ENCODE peak calls at places on chromosome 1, in five cellular contexts. H is ELR; W is activated CD8-positive, alpha-beta T cell treated with anti-CD3 and anti-CD28 coated beads for 36 hours; N is GM03348; U is C1 segment of cervical spinal cord. A is an unnamed sample.
A peak's percentile ranks its signal among the peaks of the same experiment; 100 is the strongest.

GRCh38 chr1:111628153-111628552 is 8.6 kb downstream of the RAP1A start:
- DNase-seq in H (peak; percentile 24), W (no peak), N (no peak), U (no peak), A (no peak)

GRCh38 chr1:162734047-162734446 is 56.5 kb upstream of the HSD17B7 start:
- DNase-seq in H (no peak), W (no peak), N (no peak), U (no peak), A (no peak)

GRCh38 chr1:17795836-17796645 is 40.9 kb downstream of the ACTL8 start:
- DNase-seq in H (no peak), W (no peak), N (no peak), U (no peak), A (peak; percentile 17)

GRCh38 chr1:55203064-55203463 is 12.1 kb downstream of the USP24 start:
- DNase-seq in H (no peak), W (peak; percentile 32), N (no peak), U (no peak), A (no peak)

GRCh38 chr1:53376742-53377437 is 49.0 kb upstream of the LRP8 start:
- DNase-seq in H (no peak), W (no peak), N (no peak), U (no peak), A (peak; percentile 55)

GRCh38 chr1:65953170-65953569 is 160.5 kb downstream of the PDE4B start:
- DNase-seq in H (no peak), W (no peak), N (no peak), U (no peak), A (no peak)

GRCh38 chr1:212667223-212668139 is 32.2 kb downstream of the BATF3 start:
- DNase-seq in H (peak; percentile 91), W (peak; percentile 60), N (peak; percentile 90), U (no peak), A (no peak)

GRCh38 chr1:185663332-185663731 is 70.9 kb upstream of the HMCN1 start:
- DNase-seq in H (no peak), W (no peak), N (no peak), U (no peak), A (no peak)

GRCh38 chr1:241610056-241610815 is 29.9 kb downstream of the CHML start:
- DNase-seq in H (no peak), W (no peak), N (no peak), U (no peak), A (peak; percentile 39)

GRCh38 chr1:65386452-65386851 is 34.0 kb upstream of the LEPR start:
- DNase-seq in H (no peak), W (no peak), N (no peak), U (no peak), A (no peak)

GRCh38 chr1:8733463-8733862 is 84.0 kb downstream of the RERE start:
- DNase-seq in H (no peak), W (no peak), N (no peak), U (no peak), A (no peak)

GRCh38 chr1:63612564-63612963 is 19.4 kb downstream of the PGM1 start:
- DNase-seq in H (no peak), W (no peak), N (no peak), U (no peak), A (no peak)

GRCh38 chr1:110948038-110948810 is 15.5 kb downstream of the LRIF1 start:
- DNase-seq in H (peak; percentile 71), W (no peak), N (no peak), U (no peak), A (no peak)

GRCh38 chr1:22416555-22417454 is 34.8 kb upstream of the ZBTB40 start:
- DNase-seq in H (peak; percentile 77), W (peak; percentile 82), N (peak; percentile 90), U (peak; percentile 58), A (peak; percentile 82)

GRCh38 chr1:154962795-154963330 is 1.3 kb upstream of the PYGO2 start:
- DNase-seq in H (no peak), W (no peak), N (no peak), U (no peak), A (no peak)

GRCh38 chr1:3219005-3219724 is 150.2 kb downstream of the PRDM16 start:
- DNase-seq in H (no peak), W (no peak), N (peak; percentile 73), U (peak; percentile 78), A (no peak)

GRCh38 chr1:229786974-229787610 is 161.0 kb downstream of the URB2 start:
- DNase-seq in H (no peak), W (no peak), N (no peak), U (no peak), A (no peak)

GRCh38 chr1:159141584-159142518 is 29.6 kb upstream of the CADM3 start:
- DNase-seq in H (peak; percentile 79), W (peak; percentile 7), N (peak; percentile 16), U (no peak), A (peak; percentile 81)

GRCh38 chr1:201696217-201696761 is 132.7 kb upstream of the IPO9 start:
- DNase-seq in H (peak; percentile 94), W (no peak), N (peak; percentile 93), U (peak; percentile 65), A (no peak)

GRCh38 chr1:29527314-29528004 is 291.1 kb downstream of the PTPRU start:
- DNase-seq in H (no peak), W (no peak), N (no peak), U (no peak), A (no peak)

GRCh38 chr1:93670141-93670540 is 11.5 kb downstream of the BCAR3 start:
- DNase-seq in H (peak; percentile 73), W (no peak), N (peak; percentile 46), U (no peak), A (no peak)

GRCh38 chr1:65606426-65606825 is 186.0 kb downstream of the LEPR start:
- DNase-seq in H (peak; percentile 56), W (no peak), N (no peak), U (no peak), A (no peak)